ENCODE peak calls at places on chromosome X, in five cellular contexts. One of them, this sample, is unnamed.

GRCh38 chrX:13203281-13203680 is 116.6 kb downstream of the ATXN3L start:
- DNase-seq in PC-3: no peak
- DNase-seq in mammary epithelial cell: no peak
- DNase-seq in SK-N-SH: no peak
- DNase-seq in neuronal stem cell: no peak
- DNase-seq in this sample: no peak

GRCh38 chrX:15679246-15679645 is 14.6 kb upstream of the CLTRN start:
- DNase-seq in mammary epithelial cell: no peak
- DNase-seq in PC-3: no peak
- DNase-seq in SK-N-SH: no peak
- DNase-seq in neuronal stem cell: no peak
- DNase-seq in this sample: no peak

GRCh38 chrX:19721726-19722370 is 165.6 kb downstream of the SH3KBP1 start:
- DNase-seq in PC-3: no peak
- DNase-seq in neuronal stem cell: no peak
- DNase-seq in mammary epithelial cell: no peak
- DNase-seq in SK-N-SH: no peak
- DNase-seq in this sample: no peak

GRCh38 chrX:17692709-17693346 is 44.5 kb upstream of the SCML1 start:
- DNase-seq in SK-N-SH: no peak
- DNase-seq in mammary epithelial cell: peak; percentile 47
- DNase-seq in neuronal stem cell: no peak
- DNase-seq in PC-3: peak; percentile 63
- DNase-seq in this sample: no peak

GRCh38 chrX:72201836-72202536 is 20.4 kb downstream of the PIN4 start:
- DNase-seq in mammary epithelial cell: peak; percentile 51
- DNase-seq in SK-N-SH: no peak
- DNase-seq in PC-3: peak; percentile 77
- DNase-seq in neuronal stem cell: no peak
- DNase-seq in this sample: no peak

GRCh38 chrX:148609766-148610698 is 109.6 kb downstream of the AFF2 start:
- DNase-seq in mammary epithelial cell: peak; percentile 57
- DNase-seq in neuronal stem cell: peak; percentile 9
- DNase-seq in PC-3: no peak
- DNase-seq in SK-N-SH: no peak
- DNase-seq in this sample: peak; percentile 7

GRCh38 chrX:140817943-140818342 is 108.4 kb downstream of the LINC00632 start:
- DNase-seq in neuronal stem cell: no peak
- DNase-seq in PC-3: peak; percentile 70
- DNase-seq in SK-N-SH: peak; percentile 19
- DNase-seq in mammary epithelial cell: no peak
- DNase-seq in this sample: peak; percentile 57

GRCh38 chrX:154541896-154542722 is 4.5 kb downstream of the G6PD start:
- DNase-seq in PC-3: peak; percentile 96
- DNase-seq in SK-N-SH: no peak
- DNase-seq in neuronal stem cell: no peak
- DNase-seq in mammary epithelial cell: peak; percentile 84
- DNase-seq in this sample: no peak

GRCh38 chrX:28625223-28625622 is 38.0 kb downstream of the IL1RAPL1 start:
- DNase-seq in PC-3: no peak
- DNase-seq in mammary epithelial cell: no peak
- DNase-seq in SK-N-SH: no peak
- DNase-seq in neuronal stem cell: no peak
- DNase-seq in this sample: no peak

GRCh38 chrX:25976683-25977310 is 161.3 kb upstream of the MAGEB18 start:
- DNase-seq in PC-3: no peak
- DNase-seq in neuronal stem cell: no peak
- DNase-seq in mammary epithelial cell: no peak
- DNase-seq in SK-N-SH: no peak
- DNase-seq in this sample: no peak

GRCh38 chrX:275967-276587 is 5.1 kb upstream of the PLCXD1 start:
- DNase-seq in PC-3: peak; percentile 73
- DNase-seq in mammary epithelial cell: peak; percentile 39
- DNase-seq in SK-N-SH: peak; percentile 86
- DNase-seq in neuronal stem cell: peak; percentile 56
- DNase-seq in this sample: no peak

GRCh38 chrX:95885074-95885473 is 799.6 kb upstream of the DIAPH2 start:
- DNase-seq in SK-N-SH: no peak
- DNase-seq in neuronal stem cell: no peak
- DNase-seq in mammary epithelial cell: peak; percentile 5
- DNase-seq in PC-3: peak; percentile 5
- DNase-seq in this sample: no peak

GRCh38 chrX:11591712-11592351 is 73.9 kb downstream of the ARHGAP6 start:
- DNase-seq in mammary epithelial cell: no peak
- DNase-seq in neuronal stem cell: no peak
- DNase-seq in SK-N-SH: no peak
- DNase-seq in PC-3: no peak
- DNase-seq in this sample: peak; percentile 19
- H2AFZ ChIP-seq in mammary epithelial cell: no peak overlapping the region
- H2AFZ ChIP-seq in neuronal stem cell: no peak overlapping the region
- H2AFZ ChIP-seq in SK-N-SH: no peak overlapping the region
- H2AFZ ChIP-seq in PC-3: no peak overlapping the region
- H2AFZ ChIP-seq in this sample: no peak overlapping the region

DNA sequence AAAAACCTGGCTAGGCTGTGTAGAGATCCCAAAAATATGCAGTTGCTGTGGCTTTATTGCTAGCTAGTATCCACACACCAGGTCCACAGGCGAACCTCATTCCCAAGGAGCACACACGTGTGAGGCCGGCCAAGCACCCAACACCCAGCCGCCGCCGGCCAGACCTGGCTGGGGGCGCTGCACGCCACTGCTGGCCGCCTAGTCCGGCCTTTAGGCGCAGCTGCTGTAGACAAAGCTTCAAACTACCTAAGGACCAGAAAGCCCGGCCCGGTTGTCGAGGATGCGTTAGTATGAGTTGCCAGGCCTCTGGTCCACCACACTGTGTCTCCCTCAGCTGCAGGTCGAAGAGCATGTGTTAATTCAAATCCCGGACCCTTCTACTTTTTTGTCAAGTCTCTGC is 3.1 kb downstream of the POU3F4 start:
- DNase-seq in neuronal stem cell: no peak
- DNase-seq in SK-N-SH: peak; percentile 21
- DNase-seq in mammary epithelial cell: no peak
- DNase-seq in PC-3: no peak
- DNase-seq in this sample: no peak
- H3K4me3 ChIP-seq in neuronal stem cell: no peak overlapping the region
- H3K4me3 ChIP-seq in SK-N-SH: no peak overlapping the region
- H3K4me3 ChIP-seq in mammary epithelial cell: no peak overlapping the region
- H3K4me3 ChIP-seq in PC-3: no peak overlapping the region
- H3K4me3 ChIP-seq in this sample: no peak overlapping the region

DNA sequence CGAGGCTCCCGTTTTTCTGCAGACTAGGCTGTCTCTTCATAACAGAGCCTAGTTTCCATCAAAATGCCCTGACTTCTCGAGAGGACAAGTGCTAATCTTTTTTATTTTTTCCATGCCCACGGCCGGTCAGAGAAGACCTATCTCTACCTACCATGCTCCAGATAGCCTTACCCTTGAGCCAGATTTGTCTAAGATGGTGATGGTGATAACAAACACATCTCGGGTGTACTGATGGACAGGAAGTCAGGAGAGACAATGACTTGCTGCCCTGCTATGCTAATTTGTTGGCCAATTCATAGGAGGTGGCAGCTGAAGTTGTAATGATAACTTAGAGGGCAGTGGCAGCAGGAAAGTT is 42.2 kb upstream of the NKRF start:
- DNase-seq in mammary epithelial cell: no peak
- DNase-seq in SK-N-SH: no peak
- DNase-seq in neuronal stem cell: no peak
- DNase-seq in PC-3: no peak
- DNase-seq in this sample: peak; percentile 21
- H2AFZ ChIP-seq in mammary epithelial cell: no peak overlapping the region
- H2AFZ ChIP-seq in SK-N-SH: no peak overlapping the region
- H2AFZ ChIP-seq in neuronal stem cell: no peak overlapping the region
- H2AFZ ChIP-seq in PC-3: no peak overlapping the region
- H2AFZ ChIP-seq in this sample: no peak overlapping the region

GRCh38 chrX:151174581-151175282 is 1.7 kb upstream of the GPR50 start:
- DNase-seq in neuronal stem cell: no peak
- DNase-seq in PC-3: no peak
- DNase-seq in SK-N-SH: no peak
- DNase-seq in mammary epithelial cell: no peak
- DNase-seq in this sample: no peak
- H3K4me3 ChIP-seq in neuronal stem cell: peak overlapping the region; percentile 80
- H3K4me3 ChIP-seq in PC-3: no peak overlapping the region
- H3K4me3 ChIP-seq in SK-N-SH: no peak overlapping the region
- H3K4me3 ChIP-seq in mammary epithelial cell: no peak overlapping the region
- H3K4me3 ChIP-seq in this sample: no peak overlapping the region

GRCh38 chrX:73922856-73923429 is 359.9 kb downstream of the CHIC1 start:
- DNase-seq in SK-N-SH: no peak
- DNase-seq in PC-3: peak; percentile 31
- DNase-seq in neuronal stem cell: no peak
- DNase-seq in mammary epithelial cell: peak; percentile 21
- DNase-seq in this sample: no peak
- H2AFZ ChIP-seq in SK-N-SH: no peak overlapping the region
- H2AFZ ChIP-seq in PC-3: no peak overlapping the region
- H2AFZ ChIP-seq in neuronal stem cell: no peak overlapping the region
- H2AFZ ChIP-seq in mammary epithelial cell: no peak overlapping the region
- H2AFZ ChIP-seq in this sample: no peak overlapping the region

GRCh38 chrX:14497184-14497666 is 32.1 kb upstream of the GLRA2 start:
- DNase-seq in PC-3: no peak
- DNase-seq in neuronal stem cell: no peak
- DNase-seq in mammary epithelial cell: no peak
- DNase-seq in SK-N-SH: no peak
- DNase-seq in this sample: peak; percentile 56
- H3K4me3 ChIP-seq in PC-3: no peak overlapping the region
- H3K4me3 ChIP-seq in neuronal stem cell: no peak overlapping the region
- H3K4me3 ChIP-seq in mammary epithelial cell: no peak overlapping the region
- H3K4me3 ChIP-seq in SK-N-SH: peak overlapping the region; percentile 10
- H3K4me3 ChIP-seq in this sample: peak overlapping the region; percentile 45